ENCODE peak calls at places on chromosomes 3 and 15, in six cellular contexts. H is K562, J is HepG2, G is HCT116, M is GM12878, O is H1. W is an unnamed sample.

GRCh38 chr15:85607842-85608241 is 186.9 kb downstream of the KLHL25 start:
- DNase-seq in H (no peak), J (no peak), G (peak; percentile 24), M (no peak), O (no peak), W (no peak)

GRCh38 chr15:35306361-35306981 is 221.4 kb upstream of the NANOGP8 start:
- DNase-seq in H (peak; percentile 14), J (no peak), G (peak; percentile 18), M (no peak), O (no peak), W (no peak)

GRCh38 chr3:45417949-45418847 is 29.8 kb downstream of the LARS2 start:
- DNase-seq in H (no peak), J (no peak), G (no peak), M (no peak), O (no peak), W (no peak)

GRCh38 chr3:171160326-171160725 is 133.8 kb upstream of the SLC2A2 start:
- DNase-seq in H (no peak), J (no peak), G (no peak), M (no peak), O (no peak), W (no peak)

GRCh38 chr15:92273286-92273685 is 120.4 kb upstream of the ST8SIA2 start:
- DNase-seq in H (no peak), J (no peak), G (no peak), M (no peak), O (no peak), W (no peak)

GRCh38 chr3:15797600-15798303 is at the start of gene ANKRD28:
- DNase-seq in H (peak; percentile 59), J (peak; percentile 58), G (peak; percentile 86), M (no peak), O (no peak), W (no peak)

GRCh38 chr3:55329849-55330248 is 157.3 kb downstream of the WNT5A start:
- DNase-seq in H (no peak), J (no peak), G (no peak), M (no peak), O (no peak), W (no peak)

GRCh38 chr3:5112043-5112442 is 10.0 kb upstream of the ARL8B start:
- DNase-seq in H (no peak), J (no peak), G (no peak), M (no peak), O (no peak), W (no peak)

GRCh38 chr3:57068437-57069089 is 8.1 kb downstream of the SPATA12 start:
- DNase-seq in H (peak; percentile 51), J (no peak), G (peak; percentile 81), M (peak; percentile 95), O (no peak), W (no peak)

GRCh38 chr15:99122831-99123705 is 18.2 kb downstream of the SYNM start:
- DNase-seq in H (no peak), J (no peak), G (no peak), M (no peak), O (no peak), W (no peak)

GRCh38 chr3:20054549-20054987 is 14.3 kb downstream of the KAT2B start:
- DNase-seq in H (no peak), J (peak; percentile 78), G (peak; percentile 95), M (peak; percentile 82), O (no peak), W (no peak)

GRCh38 chr3:62369476-62369743 is 3.9 kb downstream of the FEZF2 start:
- DNase-seq in H (no peak), J (no peak), G (no peak), M (no peak), O (no peak), W (no peak)

GRCh38 chr15:66374179-66374578 is 12.5 kb upstream of the MAP2K1 start:
- DNase-seq in H (no peak), J (no peak), G (no peak), M (no peak), O (no peak), W (no peak)

GRCh38 chr3:185527364-185527763 is 25.0 kb downstream of the LIPH start:
- DNase-seq in H (no peak), J (peak; percentile 52), G (peak; percentile 81), M (no peak), O (no peak), W (no peak)

GRCh38 chr3:17307889-17308288 is 423.1 kb downstream of the PLCL2 start:
- DNase-seq in H (no peak), J (no peak), G (no peak), M (no peak), O (no peak), W (peak; percentile 16)

GRCh38 chr3:49518016-49518415 is 36.3 kb upstream of the BSN start:
- DNase-seq in H (no peak), J (no peak), G (no peak), M (no peak), O (no peak), W (no peak)

GRCh38 chr15:49492151-49492550 is 69.1 kb downstream of the FGF7 start:
- DNase-seq in H (no peak), J (no peak), G (no peak), M (no peak), O (no peak), W (no peak)

GRCh38 chr15:64096486-64097431 is 977 bp downstream of the SNX1 start:
- DNase-seq in H (no peak), J (no peak), G (no peak), M (no peak), O (no peak), W (no peak)

GRCh38 chr15:38991126-38991525 is 426.5 kb upstream of the RASGRP1 start:
- DNase-seq in H (peak; percentile 9), J (peak; percentile 13), G (peak; percentile 8), M (no peak), O (no peak), W (no peak)

GRCh38 chr3:11154036-11154952 is at the start of gene HRH1:
- DNase-seq in H (no peak), J (no peak), G (no peak), M (no peak), O (peak; percentile 60), W (peak; percentile 29)

GRCh38 chr15:92079047-92079446 is 225.5 kb downstream of the SLCO3A1 start:
- DNase-seq in H (peak; percentile 31), J (peak; percentile 15), G (peak; percentile 35), M (no peak), O (peak; percentile 62), W (peak; percentile 60)

GRCh38 chr15:59443341-59444081 is 5.5 kb downstream of the FAM81A start:
- DNase-seq in H (no peak), J (no peak), G (no peak), M (peak; percentile 31), O (no peak), W (no peak)

DNA sequence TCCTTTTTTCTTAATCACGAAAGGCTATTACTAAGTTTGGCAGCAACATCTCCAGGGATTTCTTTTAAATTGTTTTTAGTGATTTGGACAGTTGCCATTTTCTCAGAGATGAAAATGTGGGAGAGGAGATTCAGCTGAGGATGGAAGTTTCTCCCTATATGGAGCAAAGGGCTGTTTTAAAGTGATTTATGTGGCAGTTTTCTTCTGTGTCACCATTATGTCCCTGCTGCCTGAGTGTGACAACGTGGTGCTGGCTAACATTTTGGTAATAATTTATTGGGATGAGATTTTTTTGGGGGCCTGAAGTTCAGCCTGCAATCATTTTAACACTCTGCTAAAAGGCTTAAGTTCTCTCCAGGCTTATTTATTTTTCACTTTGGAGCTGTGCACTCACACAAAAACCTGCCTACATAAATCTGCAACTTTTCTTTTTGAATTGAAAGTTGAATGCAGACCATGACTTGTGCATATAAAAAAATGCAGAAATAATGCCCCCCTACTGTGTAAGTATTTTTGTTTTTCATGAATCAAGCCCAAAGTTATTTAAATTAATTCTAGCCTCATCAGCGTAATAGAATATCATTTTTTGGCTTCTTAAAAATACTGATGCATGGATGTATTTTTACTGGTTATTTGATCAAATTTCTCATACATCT is 210.9 kb downstream of the ZIC1 start:
- DNase-seq in H (no peak), J (no peak), G (no peak), M (no peak), O (no peak), W (no peak)
- TF ChIP-seq MAX in H (no peak), J (no peak), G (no peak), M (no peak), O (no peak), W (no peak)

DNA sequence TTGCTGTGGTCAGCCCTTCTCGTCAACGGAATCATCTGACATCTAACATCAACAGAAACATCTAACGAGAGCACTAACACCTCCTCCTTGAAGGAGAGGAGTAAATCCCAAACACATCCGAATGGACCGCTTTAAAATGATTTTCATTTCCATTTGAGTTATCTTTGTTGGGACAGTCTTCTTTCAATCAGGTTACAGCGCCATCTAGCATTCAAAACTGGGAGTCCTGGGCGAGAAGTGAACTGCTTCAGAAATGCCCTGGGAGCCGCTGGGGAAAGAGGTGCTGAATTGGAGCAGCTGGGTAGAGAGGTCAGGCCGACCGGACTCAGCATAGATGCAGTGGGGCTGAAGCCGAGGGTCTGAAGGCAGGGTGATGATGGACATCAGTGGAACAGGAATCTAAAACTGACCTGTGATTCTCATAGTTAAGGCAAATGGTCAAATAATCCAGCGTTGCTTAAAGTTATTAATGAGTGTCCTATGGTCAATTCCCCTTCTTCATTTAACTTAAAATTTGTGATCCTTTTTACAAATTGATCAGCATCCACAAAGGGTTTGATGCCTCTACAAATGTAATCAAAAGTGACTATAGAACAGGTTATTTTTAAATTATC is 170.0 kb upstream of the NDN start:
- DNase-seq in H (peak; percentile 16), J (peak; percentile 53), G (no peak), M (no peak), O (peak; percentile 71), W (peak; percentile 69)
- TF ChIP-seq SP1 in H (no peak), J (no peak), G (no peak), M (no peak), O (no peak), W (no peak)

DNA sequence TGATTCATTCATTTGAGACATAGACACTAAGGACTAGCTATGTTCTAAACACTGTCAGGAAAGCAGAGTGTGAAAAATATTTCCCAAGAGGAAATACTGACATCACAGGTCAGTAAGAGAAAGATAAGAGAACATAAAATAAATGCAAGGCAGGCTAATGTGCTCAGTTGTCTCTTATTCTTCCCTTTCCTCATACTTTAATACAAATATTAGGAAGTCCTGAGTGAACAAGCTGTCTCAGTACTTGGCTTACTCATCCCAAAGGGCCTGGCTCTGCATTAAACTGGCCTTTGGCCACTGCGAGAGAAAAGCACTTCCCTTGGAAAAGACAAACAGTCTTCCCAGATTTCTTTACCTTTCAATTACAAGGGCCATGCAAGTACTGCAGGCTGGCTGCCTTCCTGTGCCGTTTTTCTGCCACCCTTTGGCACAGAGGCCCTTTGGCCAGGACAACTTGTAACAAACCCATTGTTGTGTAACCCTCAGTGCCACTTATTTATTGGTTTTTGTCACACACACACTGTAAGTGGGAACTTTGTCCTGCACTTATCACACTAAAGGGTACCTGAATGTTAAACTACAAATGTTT is 31.7 kb downstream of the EDC3 start:
- DNase-seq in H (no peak), J (peak; percentile 20), G (no peak), M (no peak), O (no peak), W (no peak)
- TF ChIP-seq MAX in H (no peak), J (no peak), G (no peak), M (no peak), O (no peak), W (no peak)

DNA sequence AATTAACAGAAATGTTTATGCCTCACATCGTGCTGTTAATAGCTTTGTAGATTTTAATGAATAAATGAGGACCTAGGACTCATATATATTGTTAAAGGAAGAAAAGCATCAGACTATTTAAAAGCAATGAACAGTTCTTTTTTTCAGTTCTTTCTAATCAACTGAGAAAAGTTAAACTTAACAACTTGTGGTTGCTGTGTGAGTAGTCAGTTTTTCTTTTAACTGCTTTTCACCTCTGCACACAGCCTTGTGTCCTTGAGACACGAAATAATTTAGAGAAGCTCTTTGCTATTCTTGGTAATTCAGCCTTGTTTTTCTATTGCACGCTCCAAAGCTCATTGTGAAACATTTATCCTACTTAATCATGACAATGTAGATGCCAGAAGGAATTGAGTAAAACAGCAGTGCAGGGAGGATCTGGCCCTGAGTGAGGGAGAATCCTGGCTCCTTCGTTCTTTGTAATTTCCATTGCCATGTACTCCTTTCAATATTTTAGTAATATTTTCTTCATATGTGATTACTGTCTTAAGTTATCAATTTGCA is 499.0 kb downstream of the PYDC2 start:
- DNase-seq in H (no peak), J (no peak), G (no peak), M (no peak), O (no peak), W (no peak)
- TF ChIP-seq SP1 in H (no peak), J (no peak), G (no peak), M (no peak), O (no peak), W (no peak)

W was measured in WTC11.